ENCODE peak calls at places on chromosomes 1 and 21, in ten cellular contexts. N is IMR-90, G is tibial nerve, F is lower leg skin, V is esophagus squamous epithelium, Q is ovary, I is spleen, M is HCT116, O is A549, C is H1. S is an unnamed sample.

GRCh38 chr1:109482796-109483638 is 688 bp upstream of the ATXN7L2 start:
- DNase-seq in N (peak), G (no peak), F (peak), V (no peak), Q (peak), I (peak), M (no peak), O (no peak), C (peak), S (no peak)

GRCh38 chr1:204503122-204503912 is 8.7 kb upstream of the PIK3C2B start:
- DNase-seq in N (peak), G (no peak), F (no peak), V (no peak), Q (no peak), I (no peak), M (peak), O (peak), C (no peak), S (peak)

GRCh38 chr1:183914283-183914682 is 109.4 kb downstream of the RGL1 start:
- DNase-seq in N (peak), G (no peak), F (no peak), V (no peak), Q (no peak), I (no peak), M (no peak), O (no peak), C (no peak), S (no peak)

GRCh38 chr1:230340778-230341546 is 85.2 kb downstream of the PGBD5 start:
- DNase-seq in N (no peak), G (no peak), F (no peak), V (no peak), Q (no peak), I (peak), M (no peak), O (no peak), C (no peak), S (no peak)

GRCh38 chr1:29310616-29311180 is 74.4 kb downstream of the PTPRU start:
- DNase-seq in N (no peak), G (no peak), F (no peak), V (no peak), Q (no peak), I (no peak), M (no peak), O (no peak), C (no peak), S (no peak)

GRCh38 chr1:86774305-86775304 is 70.2 kb downstream of the SH3GLB1 start:
- DNase-seq in N (peak), G (peak), F (no peak), V (peak), Q (peak), I (peak), M (peak), O (peak), C (no peak), S (no peak)

GRCh38 chr1:205811660-205812059 is 1.3 kb downstream of the SLC41A1 start:
- DNase-seq in N (no peak), G (no peak), F (no peak), V (no peak), Q (no peak), I (no peak), M (no peak), O (no peak), C (no peak), S (peak)

GRCh38 chr1:24748191-24749121 is 3.2 kb downstream of the CLIC4 start:
- DNase-seq in N (no peak), G (no peak), F (peak), V (no peak), Q (no peak), I (peak), M (no peak), O (no peak), C (no peak), S (no peak)

GRCh38 chr1:200346744-200347143 is 63.1 kb downstream of the ZNF281 start:
- DNase-seq in N (peak), G (no peak), F (no peak), V (no peak), Q (no peak), I (no peak), M (no peak), O (no peak), C (no peak), S (no peak)

GRCh38 chr1:224219011-224219611 is 36.1 kb downstream of the DEGS1 start:
- DNase-seq in N (no peak), G (no peak), F (no peak), V (no peak), Q (no peak), I (no peak), M (no peak), O (no peak), C (no peak), S (no peak)

GRCh38 chr1:18778437-18778836 is 81.0 kb downstream of the TAS1R2 start:
- DNase-seq in N (no peak), G (no peak), F (no peak), V (no peak), Q (no peak), I (no peak), M (no peak), O (no peak), C (no peak), S (no peak)

GRCh38 chr1:65323246-65323645 is 13.9 kb downstream of the DNAJC6 start:
- DNase-seq in N (no peak), G (no peak), F (no peak), V (no peak), Q (no peak), I (no peak), M (no peak), O (no peak), C (no peak), S (peak)

GRCh38 chr1:50415235-50416149 is 7.8 kb downstream of the DMRTA2 start:
- DNase-seq in N (no peak), G (no peak), F (no peak), V (no peak), Q (no peak), I (no peak), M (no peak), O (no peak), C (peak), S (no peak)

GRCh38 chr1:220696863-220697231 is 6.7 kb downstream of the C1orf115 start:
- DNase-seq in N (peak), G (no peak), F (no peak), V (no peak), Q (no peak), I (no peak), M (no peak), O (no peak), C (no peak), S (no peak)

GRCh38 chr1:153202006-153202405 is 1.2 kb upstream of the LELP1 start:
- DNase-seq in N (no peak), G (no peak), F (no peak), V (no peak), Q (peak), I (no peak), M (no peak), O (no peak), C (no peak), S (no peak)

GRCh38 chr1:24864409-24864808 is 65.7 kb downstream of the RUNX3 start:
- DNase-seq in N (no peak), G (no peak), F (no peak), V (no peak), Q (no peak), I (no peak), M (no peak), O (no peak), C (no peak), S (no peak)

GRCh38 chr1:150619576-150620509 is 9.6 kb downstream of the ENSA start:
- DNase-seq in N (peak), G (no peak), F (no peak), V (no peak), Q (no peak), I (no peak), M (no peak), O (peak), C (no peak), S (peak)

GRCh38 chr1:201050515-201051277 is 27.2 kb upstream of the KIF21B start:
- DNase-seq in N (peak), G (no peak), F (no peak), V (no peak), Q (no peak), I (no peak), M (no peak), O (no peak), C (no peak), S (no peak)

GRCh38 chr21:15514073-15514946 is 215.5 kb upstream of the USP25 start:
- DNase-seq in N (no peak), G (no peak), F (no peak), V (no peak), Q (no peak), I (no peak), M (no peak), O (no peak), C (no peak), S (no peak)

GRCh38 chr1:88802950-88803349 is 88.4 kb downstream of the GTF2B start:
- DNase-seq in N (peak), G (no peak), F (no peak), V (no peak), Q (no peak), I (no peak), M (no peak), O (no peak), C (no peak), S (no peak)

GRCh38 chr1:28172690-28173150 is 3.8 kb downstream of the PTAFR start:
- DNase-seq in N (no peak), G (no peak), F (no peak), V (no peak), Q (no peak), I (peak), M (no peak), O (no peak), C (no peak), S (no peak)

GRCh38 chr1:18343646-18344045 is 137.1 kb upstream of the KLHDC7A start:
- DNase-seq in N (no peak), G (no peak), F (no peak), V (no peak), Q (no peak), I (no peak), M (no peak), O (no peak), C (no peak), S (no peak)

GRCh38 chr1:224183591-224184312 is 712 bp downstream of the DEGS1 start:
- DNase-seq in N (peak), G (no peak), F (peak), V (no peak), Q (peak), I (peak), M (no peak), O (peak), C (peak), S (peak)

GRCh38 chr1:70906790-70907189 is 140.8 kb downstream of the PTGER3 start:
- DNase-seq in N (no peak), G (no peak), F (no peak), V (no peak), Q (no peak), I (no peak), M (no peak), O (no peak), C (no peak), S (no peak)

GRCh38 chr1:231751624-231751897 is 125.0 kb downstream of the DISC1 start:
- DNase-seq in N (no peak), G (no peak), F (no peak), V (no peak), Q (no peak), I (no peak), M (no peak), O (no peak), C (no peak), S (no peak)

GRCh38 chr1:220462756-220463155 is 65.2 kb upstream of the MARK1 start:
- DNase-seq in N (no peak), G (no peak), F (no peak), V (no peak), Q (no peak), I (no peak), M (no peak), O (no peak), C (peak), S (no peak)

GRCh38 chr1:169906938-169907337 is 13.2 kb upstream of the SCYL3 start:
- DNase-seq in N (no peak), G (no peak), F (no peak), V (no peak), Q (no peak), I (no peak), M (no peak), O (no peak), C (no peak), S (no peak)

GRCh38 chr1:156014829-156015228 is 5.9 kb downstream of the SSR2 start:
- DNase-seq in N (no peak), G (no peak), F (no peak), V (no peak), Q (no peak), I (no peak), M (no peak), O (no peak), C (no peak), S (no peak)

GRCh38 chr1:114234408-114235119 is 80.9 kb upstream of the SYT6 start:
- DNase-seq in N (no peak), G (no peak), F (no peak), V (no peak), Q (no peak), I (no peak), M (no peak), O (no peak), C (no peak), S (no peak)

GRCh38 chr1:200483491-200484143 is 73.8 kb upstream of the ZNF281 start:
- DNase-seq in N (peak), G (peak), F (no peak), V (no peak), Q (no peak), I (no peak), M (peak), O (peak), C (no peak), S (peak)

GRCh38 chr1:160862151-160863061 is at the start of gene CD244:
- DNase-seq in N (no peak), G (no peak), F (no peak), V (no peak), Q (no peak), I (peak), M (no peak), O (no peak), C (no peak), S (peak)

GRCh38 chr1:100927276-100927675 is 31.4 kb downstream of the SLC30A7 start:
- DNase-seq in N (no peak), G (no peak), F (no peak), V (no peak), Q (no peak), I (no peak), M (no peak), O (no peak), C (no peak), S (no peak)

GRCh38 chr1:204356997-204357396 is 2.7 kb downstream of the PLEKHA6 start:
- DNase-seq in N (peak), G (no peak), F (no peak), V (no peak), Q (no peak), I (no peak), M (no peak), O (no peak), C (no peak), S (no peak)

DNA sequence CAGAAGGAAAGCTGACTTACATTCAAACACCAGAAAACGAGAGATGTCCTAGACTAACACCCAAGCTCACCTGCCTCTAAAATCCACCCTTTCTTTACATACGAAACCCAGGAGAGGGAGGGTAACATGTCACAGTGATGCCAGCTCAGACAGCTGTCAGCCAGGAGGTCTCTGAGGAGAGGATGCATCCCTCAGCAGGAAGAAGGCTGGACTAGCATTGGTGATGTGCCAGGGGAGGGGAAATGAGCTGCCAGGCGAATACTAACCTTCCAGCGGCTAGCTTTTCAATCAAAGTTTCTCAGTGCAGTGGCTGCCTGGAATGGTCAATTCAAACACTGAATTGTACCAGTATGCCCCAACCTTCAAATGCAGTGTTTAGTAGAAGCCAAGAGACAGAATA is 3.6 kb upstream of the UBE2G2 start:
- DNase-seq in N (no peak), G (no peak), F (no peak), V (no peak), Q (no peak), I (no peak), M (no peak), O (no peak), C (no peak), S (no peak)
- TF ChIP-seq POLR2A in N (no peak), G (no peak), F (no peak), V (no peak), Q (no peak), I (no peak), M (no peak), O (no peak), C (no peak), S (no peak)

DNA sequence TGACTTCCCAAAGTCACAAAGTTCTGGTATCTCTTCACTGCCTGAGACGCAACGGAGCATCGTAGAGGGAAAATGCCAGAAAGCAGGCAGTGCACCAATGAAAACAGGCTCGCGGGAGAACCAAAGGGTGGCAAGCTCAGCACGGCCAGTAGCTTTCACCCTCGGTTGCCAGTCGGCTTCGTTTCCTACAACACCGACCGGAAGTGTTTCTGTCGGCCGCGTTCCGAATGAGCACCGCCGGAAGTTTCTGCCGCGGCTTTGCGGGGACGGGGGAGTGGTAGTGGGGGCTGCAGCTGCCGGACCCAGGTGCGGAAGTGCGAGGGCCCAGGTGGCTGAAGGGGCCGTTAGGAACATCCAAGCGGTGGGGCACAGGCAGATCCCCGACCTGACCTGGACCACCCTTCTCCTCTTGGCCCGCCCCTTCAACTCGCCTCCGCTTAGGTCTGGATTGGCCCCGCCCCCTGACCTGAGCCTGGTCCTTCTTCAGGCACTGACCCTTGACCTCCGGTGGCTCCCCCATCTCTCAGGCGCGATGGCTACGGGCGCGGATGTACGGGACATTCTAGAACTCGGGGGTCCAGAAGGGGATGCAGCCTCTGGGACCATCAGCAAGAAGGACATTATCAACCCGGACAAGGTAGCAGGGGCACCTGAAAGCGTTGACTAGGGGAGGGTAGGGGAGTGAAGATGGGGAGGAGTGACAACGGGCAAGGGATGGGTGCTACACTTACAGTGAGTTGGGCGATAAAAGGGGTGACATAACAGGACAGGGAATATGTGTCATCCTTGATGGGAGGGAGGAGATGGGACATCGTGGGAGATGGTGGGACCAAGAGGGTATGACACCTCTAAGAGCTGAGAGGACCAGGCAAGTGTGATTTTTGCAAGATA is at the start of gene DMAP1:
- DNase-seq in N (peak), G (peak), F (peak), V (no peak), Q (peak), I (peak), M (peak), O (peak), C (peak), S (peak)
- TF ChIP-seq POLR2A in N (no peak), G (no peak), F (no peak), V (no peak), Q (peak), I (no peak), M (no peak), O (peak), C (no peak), S (peak)

GRCh38 chr1:232873412-232873811 is 68.2 kb downstream of the MAP10 start:
- DNase-seq in N (no peak), G (no peak), F (no peak), V (no peak), Q (no peak), I (no peak), M (no peak), O (no peak), C (no peak), S (no peak)

GRCh38 chr1:232873931-232874330 is 68.7 kb downstream of the MAP10 start:
- DNase-seq in N (no peak), G (no peak), F (no peak), V (no peak), Q (no peak), I (no peak), M (no peak), O (no peak), C (no peak), S (no peak)

GRCh38 chr1:232865118-232865931 is 60.1 kb downstream of the MAP10 start:
- DNase-seq in N (no peak), G (no peak), F (no peak), V (no peak), Q (no peak), I (no peak), M (no peak), O (no peak), C (no peak), S (no peak)

GRCh38 chr1:232872738-232873137 is 67.5 kb downstream of the MAP10 start:
- DNase-seq in N (no peak), G (no peak), F (no peak), V (no peak), Q (no peak), I (no peak), M (no peak), O (no peak), C (no peak), S (no peak)

DNA sequence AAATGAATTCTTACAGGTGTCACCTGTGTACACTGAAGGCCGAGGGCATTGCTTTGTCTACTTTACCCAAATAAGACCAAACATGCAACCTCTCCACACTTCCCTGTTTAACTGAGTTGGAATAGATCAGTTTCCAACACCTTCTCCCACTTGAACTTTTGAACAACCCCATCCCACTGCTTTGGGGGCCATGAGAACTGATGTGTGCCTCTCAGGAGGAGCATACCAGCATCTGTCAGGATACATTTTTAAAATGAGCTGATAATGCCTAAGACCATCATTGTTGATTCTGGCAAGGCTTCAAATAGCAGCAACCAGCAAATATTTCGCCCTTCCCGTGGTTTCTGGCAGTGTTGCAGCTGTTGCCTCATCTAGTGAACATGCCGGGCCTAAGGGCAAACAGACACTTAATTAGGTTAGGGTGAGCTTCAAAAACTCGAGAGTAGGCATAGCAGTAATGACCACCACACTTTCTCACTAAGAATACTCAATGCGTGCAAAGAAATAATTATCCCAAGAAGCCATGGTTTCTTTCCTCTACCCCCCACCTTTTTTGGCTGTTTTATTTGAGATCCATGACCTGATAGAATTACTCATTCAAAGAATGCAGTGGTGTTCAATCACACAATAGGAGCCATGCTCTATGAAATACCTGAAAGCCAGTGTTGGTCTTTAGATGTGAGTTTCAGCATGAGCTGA is 63.7 kb downstream of the MAP10 start:
- DNase-seq in N (peak), G (peak), F (peak), V (no peak), Q (peak), I (no peak), M (peak), O (peak), C (no peak), S (no peak)
- TF ChIP-seq POLR2A in N (peak), G (no peak), F (no peak), V (no peak), Q (no peak), I (no peak), M (no peak), O (peak), C (peak), S (no peak)

DNA sequence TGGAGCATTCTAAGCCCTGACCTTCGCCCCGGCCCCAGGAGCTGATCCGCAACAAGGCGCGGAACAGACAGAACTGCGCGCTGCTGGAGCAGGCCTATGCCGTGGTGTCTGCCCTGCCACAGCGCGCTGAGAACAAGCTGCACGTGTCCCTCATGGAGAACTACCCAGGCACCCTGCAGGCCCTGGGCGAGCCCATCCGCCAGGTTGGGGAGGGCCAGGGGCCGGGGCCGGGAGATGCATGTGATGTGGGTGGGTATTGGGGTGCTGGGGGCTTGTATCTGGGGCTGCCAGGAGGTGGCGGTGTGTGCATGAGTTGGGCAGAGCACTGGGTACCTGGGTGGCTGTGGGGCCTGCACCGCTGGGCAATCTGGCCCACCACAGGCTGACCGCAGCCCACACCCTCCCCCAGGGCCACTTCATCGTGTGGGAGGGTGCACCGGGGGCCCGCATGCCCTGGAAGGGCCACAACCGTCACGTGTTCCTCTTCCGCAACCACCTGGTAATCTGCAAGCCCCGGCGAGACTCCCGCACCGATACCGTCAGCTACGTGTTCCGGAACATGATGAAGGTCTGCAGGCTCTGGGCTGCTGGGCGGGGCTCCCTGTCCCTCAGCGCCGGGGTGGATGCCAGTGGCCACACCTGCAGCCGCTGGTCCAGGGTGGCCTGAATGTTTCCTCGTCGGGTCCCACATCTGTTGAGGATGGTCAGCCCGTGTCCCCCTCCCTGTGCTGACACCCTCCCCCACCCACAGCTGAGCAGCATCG is 65.8 kb downstream of the TRIM11 start:
- DNase-seq in N (no peak), G (peak), F (peak), V (no peak), Q (peak), I (peak), M (no peak), O (no peak), C (peak), S (peak)
- TF ChIP-seq POLR2A in N (no peak), G (no peak), F (no peak), V (no peak), Q (no peak), I (no peak), M (no peak), O (no peak), C (no peak), S (no peak)

S was measured in erythroblast.